ENCODE peak calls at places on chromosomes 5 and 9, in seven cellular contexts. W, I, T, C, Z, N and D are unnamed samples.
A peak's percentile ranks its signal among the peaks of the same experiment; 100 is the strongest.

GRCh38 chr5:141716009-141716408 is 34.0 kb upstream of the ARAP3 start:
- DNase-seq in N (no peak), C (peak; percentile 48), Z (no peak), T (no peak), W (no peak), I (no peak), D (no peak)

GRCh38 chr5:99130081-99130480 is 201.3 kb upstream of the CHD1 start:
- DNase-seq in T (no peak), W (no peak), C (no peak), Z (no peak), I (no peak), N (no peak), D (no peak)

GRCh38 chr5:178453224-178453623 is 137.0 kb downstream of the COL23A1 start:
- DNase-seq in Z (no peak), I (no peak), T (peak; percentile 67), W (no peak), N (no peak), C (no peak), D (no peak)

GRCh38 chr5:152688561-152689274 is 283.6 kb upstream of the NMUR2 start:
- DNase-seq in I (no peak), W (no peak), C (no peak), N (no peak), Z (no peak), T (no peak), D (no peak)

GRCh38 chr5:139371482-139372435 is 11.3 kb downstream of the SLC23A1 start:
- DNase-seq in T (no peak), I (no peak), C (no peak), Z (no peak), N (no peak), W (no peak), D (no peak)

GRCh38 chr9:107142896-107143603 is 140.0 kb upstream of the RAD23B start:
- DNase-seq in Z (no peak), W (no peak), T (no peak), C (no peak), I (no peak), N (no peak), D (no peak)

GRCh38 chr5:108670591-108671335 is 76.9 kb upstream of the FER start:
- DNase-seq in Z (no peak), T (no peak), N (no peak), W (no peak), C (no peak), I (no peak), D (no peak)

GRCh38 chr5:82396871-82397514 is 118.8 kb upstream of the RPS23 start:
- DNase-seq in N (no peak), T (peak; percentile 78), W (peak; percentile 92), I (peak; percentile 54), C (no peak), Z (peak; percentile 68), D (peak; percentile 51)

GRCh38 chr5:2582106-2582505 is 169.4 kb downstream of the IRX2 start:
- DNase-seq in W (no peak), C (no peak), Z (no peak), N (no peak), I (no peak), T (no peak), D (no peak)

GRCh38 chr5:164497665-164498064 is 992.2 kb downstream of the MAT2B start:
- DNase-seq in T (no peak), I (no peak), N (no peak), W (no peak), Z (no peak), C (no peak), D (no peak)

GRCh38 chr5:16413461-16413860 is 52.1 kb downstream of the ZNF622 start:
- DNase-seq in C (no peak), I (no peak), T (no peak), Z (no peak), W (no peak), N (no peak), D (no peak)

GRCh38 chr5:84292000-84292642 is 92.6 kb downstream of the EDIL3 start:
- DNase-seq in N (no peak), C (no peak), W (no peak), I (no peak), Z (no peak), T (no peak), D (no peak)

GRCh38 chr5:169970911-169971436 is 9.3 kb downstream of the INSYN2B start:
- DNase-seq in C (no peak), N (no peak), T (no peak), Z (peak; percentile 24), W (no peak), I (no peak), D (no peak)

GRCh38 chr9:77215874-77216273 is 38.5 kb downstream of the VPS13A start:
- DNase-seq in N (no peak), C (peak; percentile 19), I (no peak), Z (no peak), W (peak; percentile 14), T (peak; percentile 3), D (no peak)

GRCh38 chr5:1511651-1512540 is 11.9 kb downstream of the LPCAT1 start:
- DNase-seq in W (no peak), C (no peak), N (no peak), T (no peak), I (peak; percentile 29), Z (no peak), D (no peak)

GRCh38 chr9:113317777-113318176 is 14.6 kb upstream of the RNF183 start:
- DNase-seq in C (no peak), N (no peak), W (peak; percentile 9), Z (no peak), I (no peak), T (no peak), D (no peak)

GRCh38 chr5:160199410-160199911 is 29.8 kb upstream of the FABP6 start:
- DNase-seq in Z (peak; percentile 97), N (peak; percentile 34), C (peak; percentile 83), I (no peak), T (peak; percentile 78), W (no peak), D (no peak)

GRCh38 chr5:100505984-100506670 is 29.0 kb upstream of the FAM174A start:
- DNase-seq in Z (no peak), N (peak; percentile 12), I (peak; percentile 31), C (no peak), W (no peak), T (no peak), D (peak; percentile 35)

GRCh38 chr5:40654377-40655006 is 25.2 kb upstream of the PTGER4 start:
- DNase-seq in I (no peak), Z (no peak), C (no peak), W (no peak), T (no peak), N (no peak), D (no peak)

GRCh38 chr9:91148306-91148705 is 213.4 kb downstream of the AUH start:
- DNase-seq in W (no peak), T (no peak), I (no peak), Z (no peak), N (no peak), C (no peak), D (no peak)

DNA sequence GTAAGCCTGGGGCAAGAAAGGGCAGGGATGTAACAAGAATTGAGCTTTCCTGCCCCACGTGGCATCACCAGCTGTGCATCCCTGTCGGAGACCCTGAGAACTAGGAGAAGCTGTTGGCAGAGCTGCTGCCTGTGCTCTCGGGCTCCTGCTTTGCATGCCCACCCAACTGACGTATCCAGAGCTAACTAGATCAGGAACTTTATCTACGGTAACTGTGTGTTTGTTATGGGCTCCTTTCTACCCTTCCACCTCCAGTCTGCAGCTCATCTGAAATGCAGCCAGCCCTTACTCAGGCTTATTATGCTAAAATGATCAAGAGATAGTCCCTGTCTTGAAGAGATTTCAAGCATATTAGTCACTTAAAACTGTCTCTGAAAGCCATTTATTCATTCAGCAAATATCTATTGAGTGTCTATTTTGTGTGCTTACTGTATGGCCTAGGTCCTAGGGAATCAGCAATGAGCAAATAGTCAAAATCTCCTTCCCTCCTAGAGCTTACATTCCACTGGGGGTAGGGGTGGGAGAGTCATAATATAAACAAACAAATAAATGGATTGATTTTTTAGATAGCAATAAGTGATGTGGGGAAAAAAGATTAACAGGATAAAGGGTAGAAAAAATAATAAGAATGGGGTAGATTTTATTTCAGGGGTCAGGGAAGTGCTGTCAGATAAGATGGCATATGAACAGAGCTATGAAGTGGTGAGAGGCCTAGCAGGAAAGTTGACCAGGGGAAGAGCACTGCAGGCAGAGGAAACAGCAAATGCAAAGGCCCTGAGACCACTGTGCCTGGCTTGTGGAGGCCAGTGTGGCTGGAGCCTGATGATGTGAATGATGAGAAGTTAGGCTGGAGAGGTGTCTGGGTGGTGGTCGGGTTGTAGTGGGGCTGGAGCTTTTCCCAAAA is 118.2 kb downstream of the GALNT10 start:
- DNase-seq in C (no peak), Z (peak; percentile 36), T (no peak), N (no peak), I (no peak), W (no peak), D (no peak)
- TF ChIP-seq REST in C (no peak), Z (no peak), T (no peak), N (no peak), I (no peak), W (no peak), D (no peak)

DNA sequence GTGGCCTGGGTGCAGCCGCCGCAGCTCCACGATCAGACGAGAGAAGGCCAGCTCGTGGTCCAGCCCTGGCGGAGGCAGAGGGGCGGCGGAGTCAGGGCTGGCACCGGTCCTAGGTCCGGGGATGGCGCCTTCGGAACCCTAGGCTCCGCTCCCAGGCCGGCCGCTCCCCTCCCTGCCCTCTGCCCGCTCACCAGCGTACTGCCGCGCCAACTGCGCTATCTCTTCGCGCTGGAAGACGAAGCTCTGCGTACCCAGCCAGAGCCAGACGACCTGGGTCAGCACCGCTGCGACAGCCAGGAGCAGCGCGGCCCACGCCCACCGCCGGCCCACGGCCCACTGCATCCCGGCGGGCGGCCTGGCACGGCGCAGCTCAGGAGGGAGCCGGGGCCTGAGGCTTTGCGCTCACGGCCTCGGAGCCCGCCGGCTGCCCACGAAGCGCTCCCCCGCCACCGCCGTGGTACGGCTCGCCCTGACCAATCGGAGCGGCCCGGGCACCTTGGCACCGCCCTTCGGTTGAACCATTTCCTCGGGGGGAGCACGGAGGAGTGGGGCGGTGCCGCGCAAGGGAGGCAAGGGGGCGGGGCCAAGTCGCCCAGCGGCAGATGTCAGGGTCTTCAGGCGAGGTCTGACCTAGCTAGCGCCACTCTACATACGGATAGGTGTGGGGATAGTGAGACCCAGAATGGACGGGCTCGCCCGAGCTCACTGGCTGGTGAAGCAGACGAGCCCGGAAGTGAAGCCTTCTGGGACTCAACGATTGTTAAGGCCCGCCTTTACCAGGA is at the start of gene SIGMAR1:
- DNase-seq in I (peak; percentile 84), W (peak; percentile 74), N (peak; percentile 88), C (peak; percentile 97), T (peak; percentile 86), Z (peak; percentile 98), D (peak; percentile 51)
- TF ChIP-seq POLR2AphosphoS5 in I (peak; percentile 87), W (peak; percentile 74), N (peak; percentile 67), C (peak; percentile 89), T (no peak), Z (peak; percentile 55), D (peak; percentile 92)

GRCh38 chr5:92641031-92641962 is 939.7 kb downstream of the NR2F1-AS1 start:
- DNase-seq in I (peak; percentile 52), T (no peak), W (peak; percentile 79), N (no peak), C (no peak), Z (peak; percentile 50), D (peak; percentile 68)
- TF ChIP-seq REST in I (no peak), T (no peak), W (no peak), N (no peak), C (no peak), Z (peak; percentile 18), D (peak; percentile 27)

DNA sequence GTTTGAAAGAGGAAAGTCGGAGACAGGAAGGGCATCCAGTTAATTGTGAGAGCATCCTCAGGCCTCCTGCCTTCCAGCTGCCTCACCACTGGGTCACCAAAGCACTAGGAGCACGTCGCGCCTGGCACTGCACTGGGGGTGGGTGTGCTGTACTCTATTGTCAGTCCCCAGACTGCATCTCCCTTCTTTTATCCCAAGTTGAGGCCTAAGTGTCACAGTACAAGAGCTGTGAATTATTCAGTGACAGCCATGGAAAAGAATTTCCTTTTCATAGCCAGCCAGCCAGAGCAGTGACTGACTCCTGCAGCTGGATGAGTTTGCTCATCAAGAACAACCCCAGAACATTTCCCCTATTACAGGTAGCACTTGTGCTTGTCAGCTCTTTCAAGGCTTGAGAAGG is 16.3 kb downstream of the CLTA start:
- DNase-seq in Z (no peak), W (no peak), N (no peak), C (no peak), T (no peak), I (no peak), D (no peak)
- TF ChIP-seq POLR2AphosphoS5 in Z (no peak), W (no peak), N (no peak), C (no peak), T (no peak), I (no peak), D (no peak)